ENCODE peak calls at places on chromosomes 1 and 21, in five cellular contexts. Q, R, P, F and J are unnamed samples.

GRCh38 chr1:157000686-157001085 is 44.9 kb downstream of the ARHGEF11 start:
- DNase-seq in Q (no peak), R (no peak), P (no peak), F (no peak), J (peak)

GRCh38 chr1:57898531-57898930 is 474.7 kb upstream of the DAB1 start:
- DNase-seq in Q (no peak), R (no peak), P (no peak), F (no peak), J (no peak)

GRCh38 chr1:155729031-155729898 is 40.4 kb downstream of the DAP3 start:
- DNase-seq in Q (peak), R (peak), P (peak), F (no peak), J (peak)

GRCh38 chr1:232221790-232222499 is 408.0 kb downstream of the SIPA1L2 start:
- DNase-seq in Q (peak), R (no peak), P (no peak), F (no peak), J (peak)

GRCh38 chr21:44800103-44800502 is 1.5 kb downstream of the UBE2G2 start:
- DNase-seq in Q (no peak), R (peak), P (peak), F (no peak), J (peak)

GRCh38 chr1:7915826-7916225 is 24.8 kb downstream of the TNFRSF9 start:
- DNase-seq in Q (no peak), R (no peak), P (no peak), F (no peak), J (no peak)

GRCh38 chr1:116167625-116168276 is 56.6 kb downstream of the MAB21L3 start:
- DNase-seq in Q (no peak), R (no peak), P (no peak), F (no peak), J (no peak)

GRCh38 chr1:198678901-198679329 is 40.1 kb downstream of the PTPRC start:
- DNase-seq in Q (no peak), R (no peak), P (no peak), F (no peak), J (no peak)

GRCh38 chr1:25245809-25246599 is 1.2 kb downstream of the RSRP1 start:
- DNase-seq in Q (peak), R (peak), P (peak), F (no peak), J (peak)

GRCh38 chr1:210822897-210823296 is 311.1 kb downstream of the KCNH1 start:
- DNase-seq in Q (no peak), R (no peak), P (no peak), F (no peak), J (no peak)

GRCh38 chr1:46449223-46450159 is 40.1 kb upstream of the DMBX1 start:
- DNase-seq in Q (no peak), R (peak), P (no peak), F (no peak), J (no peak)

GRCh38 chr1:2935184-2935583 is 86.1 kb upstream of the ACTRT2 start:
- DNase-seq in Q (no peak), R (no peak), P (no peak), F (no peak), J (no peak)

GRCh38 chr21:46054031-46054430 is 43.9 kb upstream of the COL6A2 start:
- DNase-seq in Q (no peak), R (no peak), P (no peak), F (no peak), J (no peak)

GRCh38 chr1:110490791-110491451 is 28.1 kb downstream of the KCNA10 start:
- DNase-seq in Q (no peak), R (no peak), P (no peak), F (no peak), J (no peak)

GRCh38 chr1:220699044-220699443 is 8.9 kb downstream of the C1orf115 start:
- DNase-seq in Q (no peak), R (no peak), P (no peak), F (no peak), J (no peak)

GRCh38 chr1:31248276-31248675 is 8.6 kb upstream of the NKAIN1 start:
- DNase-seq in Q (no peak), R (no peak), P (no peak), F (no peak), J (no peak)

GRCh38 chr21:36097427-36098230 is 27.8 kb downstream of the CBR1 start:
- DNase-seq in Q (no peak), R (peak), P (no peak), F (peak), J (no peak)

GRCh38 chr21:37575536-37576083 is 209.0 kb downstream of the DYRK1A start:
- DNase-seq in Q (no peak), R (peak), P (no peak), F (no peak), J (no peak)

GRCh38 chr1:6180215-6180577 is at the start of gene CHD5:
- DNase-seq in Q (no peak), R (no peak), P (peak), F (no peak), J (no peak)

GRCh38 chr1:69511426-69512192 is 56.1 kb upstream of the LRRC7 start:
- DNase-seq in Q (no peak), R (no peak), P (no peak), F (no peak), J (no peak)

GRCh38 chr1:61093525-61094137 is 11.3 kb downstream of the NFIA start:
- DNase-seq in Q (no peak), R (no peak), P (no peak), F (no peak), J (no peak)

GRCh38 chr1:31836638-31837037 is 20.8 kb upstream of the SPOCD1 start:
- DNase-seq in Q (no peak), R (no peak), P (no peak), F (no peak), J (no peak)

GRCh38 chr1:190478193-190479007 is 736 bp upstream of the BRINP3 start:
- DNase-seq in Q (no peak), R (no peak), P (peak), F (no peak), J (peak)

GRCh38 chr1:219702551-219703215 is 89.8 kb upstream of the ZC3H11B start:
- DNase-seq in Q (no peak), R (no peak), P (no peak), F (no peak), J (peak)

GRCh38 chr1:12460911-12461621 is 156.9 kb downstream of the DHRS3 start:
- DNase-seq in Q (no peak), R (peak), P (no peak), F (no peak), J (peak)

GRCh38 chr1:31912839-31913239 is 25.3 kb downstream of the PTP4A2 start:
- DNase-seq in Q (no peak), R (no peak), P (no peak), F (peak), J (no peak)

GRCh38 chr21:46610018-46610701 is 5.3 kb upstream of the S100B start:
- DNase-seq in Q (no peak), R (no peak), P (no peak), F (no peak), J (no peak)

GRCh38 chr1:173474097-173474779 is 2.9 kb upstream of the PRDX6 start:
- DNase-seq in Q (no peak), R (no peak), P (no peak), F (no peak), J (peak)

GRCh38 chr1:67682659-67683197 is 2.3 kb upstream of the GADD45A start:
- DNase-seq in Q (no peak), R (no peak), P (no peak), F (no peak), J (peak)

GRCh38 chr1:36885537-36886441 is 148.5 kb downstream of the GRIK3 start:
- DNase-seq in Q (no peak), R (no peak), P (peak), F (no peak), J (no peak)

GRCh38 chr1:209116705-209117104 is 466.8 kb upstream of the CAMK1G start:
- DNase-seq in Q (no peak), R (no peak), P (no peak), F (no peak), J (no peak)
- TF ChIP-seq RCOR1 in Q (no peak), R (no peak), P (no peak), F (no peak), J (no peak)

DNA sequence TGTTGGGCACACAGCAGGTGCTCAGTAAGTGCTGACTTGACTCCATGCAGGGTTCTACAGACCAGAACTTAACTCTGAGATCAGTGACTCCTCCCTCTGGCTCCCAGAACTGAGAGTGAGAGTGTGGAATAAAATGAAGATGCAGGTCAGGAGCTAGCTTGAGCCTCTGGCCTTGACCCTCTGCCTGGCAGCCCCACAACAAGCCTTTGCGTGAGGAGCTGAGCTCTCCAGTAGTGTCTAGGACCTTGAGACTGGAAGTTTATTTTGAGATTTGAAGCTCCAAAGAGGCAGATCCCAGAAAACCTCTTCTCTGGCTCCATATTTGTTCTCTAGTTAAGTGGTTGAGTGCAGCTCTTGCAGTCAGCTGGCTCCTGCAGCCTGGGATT is 3.4 kb upstream of the WNT2B start:
- DNase-seq in Q (no peak), R (no peak), P (no peak), F (no peak), J (no peak)
- TF ChIP-seq RCOR1 in Q (no peak), R (no peak), P (no peak), F (no peak), J (no peak)

GRCh38 chr1:38872401-38873026 is 634 bp downstream of the MYCBP start:
- DNase-seq in Q (peak), R (peak), P (no peak), F (no peak), J (peak)
- TF ChIP-seq RCOR1 in Q (no peak), R (no peak), P (no peak), F (no peak), J (no peak)

GRCh38 chr1:246170574-246171261 is 336.4 kb downstream of the SMYD3 start:
- DNase-seq in Q (no peak), R (peak), P (no peak), F (no peak), J (no peak)
- TF ChIP-seq RCOR1 in Q (no peak), R (peak), P (no peak), F (no peak), J (no peak)

GRCh38 chr1:15936025-15936424 is 39.9 kb downstream of the ZBTB17 start:
- DNase-seq in Q (no peak), R (no peak), P (no peak), F (no peak), J (no peak)

GRCh38 chr1:15933684-15934083 is 42.2 kb downstream of the ZBTB17 start:
- DNase-seq in Q (no peak), R (no peak), P (no peak), F (no peak), J (no peak)

GRCh38 chr1:15935056-15935950 is 40.6 kb downstream of the ZBTB17 start:
- DNase-seq in Q (no peak), R (no peak), P (no peak), F (no peak), J (no peak)

GRCh38 chr1:15932612-15933011 is 43.3 kb downstream of the ZBTB17 start:
- DNase-seq in Q (no peak), R (no peak), P (no peak), F (no peak), J (no peak)

GRCh38 chr1:15934211-15935055 is 41.5 kb downstream of the ZBTB17 start:
- DNase-seq in Q (no peak), R (no peak), P (no peak), F (no peak), J (no peak)
- TF ChIP-seq RCOR1 in Q (no peak), R (no peak), P (no peak), F (no peak), J (no peak)

GRCh38 chr1:153394391-153394790 is 3.5 kb upstream of the S100A8 start:
- DNase-seq in Q (no peak), R (no peak), P (no peak), F (no peak), J (no peak)

GRCh38 chr1:153395776-153396175 is 4.9 kb upstream of the S100A8 start:
- DNase-seq in Q (no peak), R (no peak), P (no peak), F (no peak), J (no peak)

GRCh38 chr1:153393926-153394325 is 3.1 kb upstream of the S100A8 start:
- DNase-seq in Q (no peak), R (peak), P (no peak), F (no peak), J (no peak)

GRCh38 chr1:153396461-153396860 is 5.6 kb upstream of the S100A8 start:
- DNase-seq in Q (no peak), R (no peak), P (no peak), F (no peak), J (no peak)

DNA sequence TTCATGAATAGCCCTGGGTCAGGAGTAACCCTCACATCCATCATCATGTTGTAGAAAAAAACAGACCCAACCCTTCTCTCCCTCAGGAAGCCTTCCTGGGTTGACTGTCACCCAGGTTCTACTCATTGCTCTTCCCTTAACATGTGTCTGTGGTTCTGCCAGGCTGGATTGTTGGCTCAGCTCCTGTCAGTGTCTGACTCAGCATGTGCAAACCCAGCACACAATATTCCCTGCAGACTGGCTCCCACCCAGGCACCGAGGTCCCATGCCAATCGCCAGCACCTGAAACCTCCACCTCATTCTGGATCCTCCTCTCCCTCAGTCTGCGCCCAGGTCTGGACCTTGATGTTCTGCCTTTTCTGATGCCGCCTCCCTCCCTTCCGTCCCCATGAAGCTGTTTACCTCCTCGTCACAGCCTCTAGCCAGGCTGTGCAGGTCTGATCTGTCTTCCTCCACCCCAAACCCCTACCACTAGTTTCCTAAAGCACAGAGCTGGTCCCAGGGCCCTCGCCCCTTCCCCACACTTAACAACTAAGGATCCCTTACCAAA is 4.3 kb upstream of the S100A8 start:
- DNase-seq in Q (no peak), R (no peak), P (no peak), F (no peak), J (no peak)
- TF ChIP-seq RCOR1 in Q (no peak), R (no peak), P (no peak), F (no peak), J (no peak)

GRCh38 chr1:111976842-111977241 is 12.6 kb downstream of the KCND3 start:
- DNase-seq in Q (no peak), R (no peak), P (no peak), F (no peak), J (no peak)
- TF ChIP-seq RCOR1 in Q (no peak), R (no peak), P (no peak), F (no peak), J (no peak)

DNA sequence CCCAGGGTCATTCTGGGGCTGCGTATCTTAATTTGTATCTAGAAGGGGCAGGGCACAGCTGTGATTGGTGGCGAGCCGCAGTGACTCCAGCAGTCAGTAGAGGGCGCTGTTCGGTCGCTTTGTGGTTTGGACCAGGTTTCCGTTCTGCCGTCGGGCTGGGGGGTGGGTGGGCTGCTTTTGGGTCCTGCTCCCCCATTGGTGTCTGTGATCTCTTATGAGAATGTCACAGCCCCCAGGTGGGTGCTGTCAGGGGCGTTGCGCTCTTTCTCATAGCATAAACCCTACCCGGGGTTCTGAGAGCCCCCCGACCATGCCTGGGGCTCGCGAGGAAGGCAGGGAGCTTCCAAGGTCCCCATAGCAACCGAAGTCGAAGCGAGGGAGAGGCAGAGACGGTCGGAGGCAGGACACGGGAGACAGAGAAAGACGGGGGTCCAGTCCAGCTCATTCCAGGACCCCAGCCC is 5.4 kb downstream of the TFF3 start:
- DNase-seq in Q (peak), R (peak), P (peak), F (no peak), J (peak)
- TF ChIP-seq RCOR1 in Q (no peak), R (peak), P (no peak), F (no peak), J (no peak)

DNA sequence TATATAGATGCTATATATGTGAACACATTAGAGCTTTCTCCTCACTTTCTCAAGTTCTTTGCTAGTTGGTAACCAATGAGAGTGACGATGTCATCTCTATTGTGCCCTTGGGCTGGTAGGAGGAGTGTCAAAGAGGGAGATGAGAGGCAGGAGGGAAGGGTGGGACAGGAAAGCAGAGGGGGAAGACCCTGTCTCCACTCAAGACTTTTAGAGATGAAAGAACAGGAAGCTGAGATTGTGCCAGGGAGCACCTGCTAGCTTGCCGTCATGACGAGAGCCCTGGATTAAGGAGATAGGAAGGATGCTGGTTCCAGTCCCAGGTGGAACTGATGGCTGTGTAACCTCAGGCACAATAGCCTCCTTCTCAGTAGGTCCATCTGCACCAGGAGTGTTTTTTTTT is 16.7 kb downstream of the CNR2 start:
- DNase-seq in Q (no peak), R (no peak), P (no peak), F (no peak), J (no peak)
- TF ChIP-seq RCOR1 in Q (no peak), R (no peak), P (no peak), F (no peak), J (no peak)

GRCh38 chr1:167209044-167209443 is 11.6 kb upstream of the POU2F1 start:
- DNase-seq in Q (no peak), R (no peak), P (no peak), F (no peak), J (no peak)
- TF ChIP-seq RCOR1 in Q (no peak), R (no peak), P (no peak), F (no peak), J (no peak)